ENCODE peak calls at places on chromosomes 12 and 14, in ten cellular contexts. Q is CD4-positive, alpha-beta memory T cell; K is ovary; C is heart left ventricle; A is Peyer's patch; V is left ventricle myocardium inferior; Z is fibroblast of lung; X is IMR-90; E is CD8-positive, alpha-beta memory T cell; T is esophagus squamous epithelium. S is an unnamed sample. For H3K36me3 and H3K4me1, the result is how much of the 10 kb centered on the place peaks cover.

GRCh38 chr12:56645201-56645716 is 525 bp downstream of the ATP5F1B start:
- DNase-seq in Q (no peak), K (no peak), C (no peak), A (no peak), V (no peak), Z (peak), X (no peak), E (no peak), T (no peak), S (no peak)

GRCh38 chr12:96419576-96420254 is 19.5 kb upstream of the CDK17 start:
- DNase-seq in Q (no peak), K (no peak), C (no peak), A (no peak), V (no peak), Z (no peak), X (no peak), E (no peak), T (no peak), S (no peak)

GRCh38 chr12:40502322-40502721 is 189.9 kb upstream of the CNTN1 start:
- DNase-seq in Q (no peak), K (no peak), C (no peak), A (no peak), V (no peak), Z (no peak), X (no peak), E (no peak), T (no peak), S (no peak)

GRCh38 chr12:123024819-123025391 is 44.4 kb downstream of the ARL6IP4 start:
- DNase-seq in Q (peak), K (no peak), C (no peak), A (no peak), V (no peak), Z (peak), X (peak), E (no peak), T (no peak), S (no peak)

GRCh38 chr12:124487065-124487833 is 80.2 kb downstream of the NCOR2 start:
- DNase-seq in Q (no peak), K (peak), C (peak), A (no peak), V (peak), Z (no peak), X (no peak), E (no peak), T (no peak), S (no peak)

GRCh38 chr14:91140672-91141071 is 26.8 kb downstream of the DGLUCY start:
- DNase-seq in Q (no peak), K (no peak), C (no peak), A (peak), V (no peak), Z (peak), X (no peak), E (no peak), T (no peak), S (peak)

GRCh38 chr12:112824701-112825100 is 33.2 kb downstream of the RPH3A start:
- DNase-seq in Q (no peak), K (no peak), C (no peak), A (no peak), V (no peak), Z (no peak), X (no peak), E (no peak), T (no peak), S (no peak)

GRCh38 chr14:96421236-96421635 is 29.3 kb downstream of the AK7 start:
- DNase-seq in Q (no peak), K (no peak), C (no peak), A (no peak), V (no peak), Z (no peak), X (peak), E (no peak), T (no peak), S (no peak)

GRCh38 chr12:122949405-122949804 is 16.9 kb downstream of the ABCB9 start:
- DNase-seq in Q (no peak), K (no peak), C (no peak), A (no peak), V (no peak), Z (no peak), X (no peak), E (no peak), T (no peak), S (no peak)

GRCh38 chr12:110379201-110379600 is 24.3 kb downstream of the ANAPC7 start:
- DNase-seq in Q (no peak), K (no peak), C (no peak), A (no peak), V (no peak), Z (no peak), X (no peak), E (no peak), T (no peak), S (no peak)
- H3K36me3 ChIP-seq in Q (half or more), K (under half), C (half or more), A (under half), V (half or more), Z (under half), X (half or more), E (half or more), T (half or more), S (under half)

GRCh38 chr14:65228436-65228835 is 126.1 kb upstream of the MAX start:
- DNase-seq in Q (no peak), K (no peak), C (no peak), A (no peak), V (no peak), Z (no peak), X (no peak), E (no peak), T (no peak), S (no peak)
- H3K4me1 ChIP-seq in Q (under half), K (under half), C (under half), A (under half), V (under half), Z (under half), X (under half), E (under half), T (under half), S (under half)

GRCh38 chr12:48936379-48936979 is 11.2 kb upstream of the FKBP11 start:
- DNase-seq in Q (peak), K (peak), C (peak), A (peak), V (peak), Z (peak), X (peak), E (peak), T (no peak), S (peak)

GRCh38 chr12:48932878-48933277 is 7.6 kb upstream of the FKBP11 start:
- DNase-seq in Q (no peak), K (no peak), C (no peak), A (no peak), V (no peak), Z (no peak), X (no peak), E (no peak), T (no peak), S (no peak)

GRCh38 chr12:48934312-48934706 is 9.0 kb upstream of the FKBP11 start:
- DNase-seq in Q (no peak), K (no peak), C (no peak), A (no peak), V (no peak), Z (no peak), X (no peak), E (no peak), T (no peak), S (no peak)

GRCh38 chr12:48930475-48930874 is 5.2 kb upstream of the FKBP11 start:
- DNase-seq in Q (no peak), K (no peak), C (no peak), A (no peak), V (no peak), Z (no peak), X (no peak), E (no peak), T (no peak), S (no peak)

GRCh38 chr12:48933664-48934311 is 8.5 kb upstream of the FKBP11 start:
- DNase-seq in Q (peak), K (no peak), C (no peak), A (peak), V (no peak), Z (no peak), X (no peak), E (peak), T (no peak), S (no peak)
- H3K36me3 ChIP-seq in Q (under half), K (under half), C (half or more), A (under half), V (half or more), Z (under half), X (under half), E (under half), T (half or more), S (under half)

GRCh38 chr12:109464642-109465351 is 12.3 kb downstream of the KCTD10 start:
- DNase-seq in Q (no peak), K (no peak), C (no peak), A (no peak), V (no peak), Z (no peak), X (no peak), E (no peak), T (no peak), S (no peak)
- H3K4me1 ChIP-seq in Q (under half), K (under half), C (half or more), A (under half), V (half or more), Z (half or more), X (under half), E (under half), T (half or more), S (under half)

DNA sequence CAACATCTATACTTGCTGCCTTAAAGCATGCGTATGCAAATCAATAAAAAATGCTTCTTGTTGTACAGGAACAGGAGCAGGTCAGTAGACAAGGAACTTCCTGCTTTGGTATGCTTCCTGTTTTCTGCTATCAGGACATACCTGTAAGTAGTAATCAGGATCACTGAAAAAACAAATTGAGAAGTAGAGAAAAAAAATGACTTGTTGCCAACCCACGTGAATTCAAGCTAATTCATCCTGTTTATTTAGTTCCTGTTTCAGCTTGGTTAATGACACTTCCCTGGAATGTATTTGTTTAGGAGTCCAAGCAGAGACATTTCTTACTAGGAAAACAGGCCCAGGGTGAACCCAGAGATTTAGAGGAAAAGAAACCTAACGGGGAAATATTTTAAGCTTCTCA is 124.3 kb downstream of the PAWR start:
- DNase-seq in Q (no peak), K (no peak), C (no peak), A (no peak), V (no peak), Z (no peak), X (peak), E (no peak), T (no peak), S (no peak)
- H3K36me3 ChIP-seq in Q (under half), K (under half), C (under half), A (under half), V (under half), Z (under half), X (under half), E (under half), T (under half), S (under half)

DNA sequence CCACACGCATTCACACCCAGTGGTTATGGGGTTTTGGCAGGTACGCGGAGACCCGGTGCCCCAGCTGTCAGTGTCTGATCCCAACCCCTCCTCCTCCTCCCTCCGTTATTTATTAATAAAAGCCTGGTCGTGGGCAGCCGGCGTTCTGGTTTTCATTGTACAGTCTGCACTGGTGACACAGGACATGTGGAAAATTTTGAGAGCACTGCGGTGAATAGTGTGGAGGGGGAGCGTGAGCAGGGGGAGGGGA is 11.5 kb upstream of the IRF2BPL start:
- DNase-seq in Q (no peak), K (no peak), C (no peak), A (no peak), V (no peak), Z (no peak), X (no peak), E (no peak), T (no peak), S (no peak)
- H3K4me1 ChIP-seq in Q (half or more), K (under half), C (half or more), A (half or more), V (half or more), Z (half or more), X (under half), E (half or more), T (half or more), S (under half)

GRCh38 chr12:26906704-26907103 is 31.1 kb downstream of the INTS13 start:
- DNase-seq in Q (no peak), K (no peak), C (no peak), A (no peak), V (no peak), Z (no peak), X (no peak), E (no peak), T (no peak), S (no peak)
- H3K36me3 ChIP-seq in Q (under half), K (under half), C (half or more), A (under half), V (half or more), Z (under half), X (under half), E (under half), T (half or more), S (under half)

GRCh38 chr12:29742646-29743045 is 41.1 kb downstream of the TMTC1 start:
- DNase-seq in Q (no peak), K (no peak), C (no peak), A (no peak), V (no peak), Z (no peak), X (no peak), E (no peak), T (no peak), S (no peak)
- H3K4me1 ChIP-seq in Q (under half), K (under half), C (half or more), A (under half), V (half or more), Z (under half), X (under half), E (under half), T (under half), S (under half)